ENCODE peak calls at places on chromosome 6, in five cellular contexts. W, K, T, O and H are unnamed samples.

GRCh38 chr6:125924169-125924568 is 32.4 kb upstream of the HINT3 start:
- DNase-seq in W (no peak), K (peak; percentile 10), T (peak; percentile 41), O (no peak), H (no peak)

GRCh38 chr6:136685540-136686108 is 106.7 kb downstream of the MAP3K5 start:
- DNase-seq in W (no peak), K (no peak), T (no peak), O (no peak), H (no peak)

GRCh38 chr6:169198885-169199284 is 54.8 kb downstream of the THBS2 start:
- DNase-seq in W (no peak), K (no peak), T (no peak), O (no peak), H (no peak)

GRCh38 chr6:35297541-35298481 is at the start of gene DEF6:
- DNase-seq in W (peak; percentile 79), K (peak; percentile 38), T (peak; percentile 94), O (peak; percentile 89), H (peak; percentile 85)

GRCh38 chr6:5054427-5054873 is 30.7 kb upstream of the PPP1R3G start:
- DNase-seq in W (no peak), K (no peak), T (no peak), O (no peak), H (no peak)

GRCh38 chr6:24397631-24398030 is 5.1 kb upstream of the MRS2 start:
- DNase-seq in W (no peak), K (no peak), T (no peak), O (no peak), H (no peak)

GRCh38 chr6:134247854-134248580 is 69.9 kb downstream of the SGK1 start:
- DNase-seq in W (no peak), K (peak; percentile 6), T (no peak), O (no peak), H (no peak)

GRCh38 chr6:138572200-138572875 is 73.0 kb upstream of the NHSL1 start:
- DNase-seq in W (no peak), K (peak; percentile 71), T (no peak), O (peak; percentile 91), H (peak; percentile 68)